ENCODE peak calls at places on chromosomes 4 and X, in eight cellular contexts. C is lower lobe of right lung, N is psoas muscle, W is GM23248, Z is aorta, R is transverse colon, X is pancreas, L is fibroblast of lung. A is an unnamed sample.

GRCh38 chr4:59553063-59553738 is 1646.9 kb upstream of the ADGRL3 start:
- DNase-seq in N (no peak), L (peak), Z (no peak), X (no peak), R (no peak), W (peak), C (no peak), A (no peak)

GRCh38 chr4:145670422-145670821 is 9.5 kb upstream of the C4orf51 start:
- DNase-seq in W (no peak), Z (no peak), N (no peak), C (no peak), L (no peak), R (no peak), X (no peak), A (no peak)

GRCh38 chr4:1201851-1202525 is 29.6 kb upstream of the SPON2 start:
- DNase-seq in R (peak), Z (peak), W (peak), C (peak), X (peak), L (peak), N (peak), A (no peak)

GRCh38 chrX:107562482-107562881 is 65.8 kb upstream of the PRPS1 start:
- DNase-seq in N (no peak), R (no peak), X (no peak), Z (no peak), L (peak), C (no peak), W (peak), A (no peak)

GRCh38 chrX:70444326-70445196 is at the start of gene DLG3:
- DNase-seq in N (no peak), C (no peak), R (no peak), Z (no peak), W (peak), X (no peak), L (peak), A (peak)

GRCh38 chr4:174996079-174996478 is 77.9 kb downstream of the ADAM29 start:
- DNase-seq in Z (no peak), R (no peak), C (no peak), W (no peak), L (no peak), X (no peak), N (no peak), A (no peak)

GRCh38 chrX:8204169-8204935 is 33.3 kb upstream of the VCX2 start:
- DNase-seq in R (no peak), X (no peak), N (no peak), L (no peak), W (no peak), Z (no peak), C (no peak), A (no peak)

GRCh38 chr4:71209161-71209560 is 129.7 kb upstream of the SLC4A4 start:
- DNase-seq in R (no peak), N (no peak), Z (no peak), W (peak), X (no peak), L (peak), C (no peak), A (no peak)

GRCh38 chrX:41863343-41864203 is 59.8 kb downstream of the CASK start:
- DNase-seq in N (no peak), W (no peak), Z (no peak), X (no peak), L (no peak), R (no peak), C (no peak), A (no peak)

GRCh38 chr4:76434901-76435688 is at the start of gene SHROOM3:
- DNase-seq in C (no peak), N (no peak), W (peak), Z (no peak), X (no peak), R (no peak), L (peak), A (no peak)

GRCh38 chrX:49155243-49155899 is 7.2 kb upstream of the MAGIX start:
- DNase-seq in X (peak), W (peak), L (peak), R (peak), N (no peak), Z (no peak), C (no peak), A (peak)

GRCh38 chrX:120015145-120016067 is 62.1 kb downstream of the RHOXF2B start:
- DNase-seq in Z (no peak), N (no peak), W (peak), X (peak), R (no peak), L (no peak), C (peak), A (no peak)

GRCh38 chr4:150782921-150783320 is 201.0 kb downstream of the MAB21L2 start:
- DNase-seq in N (no peak), C (no peak), R (no peak), L (peak), Z (no peak), W (no peak), X (no peak), A (no peak)
- H3K27ac ChIP-seq in N (no peak), C (no peak), R (no peak), L (no peak), Z (no peak), W (no peak), X (no peak), A (no peak)

GRCh38 chr4:99649778-99650177 is 7.8 kb downstream of the C4orf54 start:
- DNase-seq in X (no peak), R (no peak), N (peak), C (no peak), W (no peak), L (no peak), Z (no peak), A (no peak)
- H3K27ac ChIP-seq in X (no peak), R (no peak), N (peak), C (no peak), W (no peak), L (no peak), Z (no peak), A (peak)

DNA sequence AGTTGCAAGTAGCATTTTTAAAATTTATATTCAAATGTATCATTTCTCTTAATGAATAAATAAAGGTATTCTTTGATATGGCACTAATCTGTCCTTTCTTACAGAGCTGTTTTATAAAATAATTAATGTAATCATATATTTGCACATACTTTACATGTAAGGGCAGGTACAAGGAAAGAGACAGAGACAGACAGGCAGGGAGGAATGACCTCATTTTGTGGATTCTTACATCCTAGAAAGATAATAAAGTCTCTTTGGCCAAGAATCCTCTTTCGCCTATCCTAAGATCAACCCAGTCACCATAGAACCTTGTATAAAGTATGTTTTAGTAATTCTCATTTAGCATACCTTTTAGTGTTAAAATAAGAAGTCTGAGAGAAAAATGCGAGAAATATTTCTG is 98.5 kb upstream of the CTSO start:
- DNase-seq in C (no peak), R (no peak), Z (no peak), L (no peak), W (no peak), X (no peak), N (no peak), A (no peak)
- H3K27ac ChIP-seq in C (no peak), R (no peak), Z (no peak), L (no peak), W (no peak), X (no peak), N (no peak), A (no peak)

GRCh38 chr4:13888112-13888511 is 260.6 kb upstream of the BOD1L1 start:
- DNase-seq in L (peak), Z (no peak), C (no peak), N (no peak), R (no peak), W (peak), X (no peak), A (no peak)
- H3K27ac ChIP-seq in L (peak), Z (no peak), C (no peak), N (no peak), R (no peak), W (peak), X (no peak), A (no peak)

GRCh38 chr4:154614306-154614705 is 1.9 kb upstream of the FGG start:
- DNase-seq in R (no peak), Z (no peak), C (no peak), L (no peak), N (no peak), X (no peak), W (no peak), A (no peak)

GRCh38 chr4:154612472-154613414 is at the start of gene FGG:
- DNase-seq in W (no peak), R (no peak), L (no peak), N (no peak), Z (no peak), C (no peak), X (no peak), A (no peak)

GRCh38 chr4:154616287-154616686 is 3.8 kb upstream of the FGG start:
- DNase-seq in C (no peak), N (no peak), R (no peak), W (no peak), Z (no peak), L (no peak), X (no peak), A (no peak)

GRCh38 chr4:154616731-154617130 is 4.3 kb upstream of the FGG start:
- DNase-seq in C (no peak), L (no peak), N (no peak), W (no peak), R (no peak), X (no peak), Z (no peak), A (no peak)

GRCh38 chr4:154615211-154615610 is 2.8 kb upstream of the FGG start:
- DNase-seq in W (no peak), C (no peak), Z (no peak), X (no peak), L (no peak), R (no peak), N (no peak), A (no peak)
- H3K27ac ChIP-seq in W (no peak), C (no peak), Z (no peak), X (no peak), L (no peak), R (no peak), N (no peak), A (no peak)

GRCh38 chr4:94063084-94063483 is 144.6 kb upstream of the SMARCAD1 start:
- DNase-seq in W (no peak), C (no peak), Z (no peak), X (no peak), R (no peak), L (no peak), N (no peak), A (no peak)
- H3K27ac ChIP-seq in W (no peak), C (no peak), Z (no peak), X (no peak), R (no peak), L (no peak), N (no peak), A (no peak)

GRCh38 chrX:89033723-89034122 is 286.7 kb downstream of the CPXCR1 start:
- DNase-seq in L (no peak), C (no peak), R (no peak), Z (no peak), N (no peak), W (no peak), X (no peak), A (no peak)

DNA sequence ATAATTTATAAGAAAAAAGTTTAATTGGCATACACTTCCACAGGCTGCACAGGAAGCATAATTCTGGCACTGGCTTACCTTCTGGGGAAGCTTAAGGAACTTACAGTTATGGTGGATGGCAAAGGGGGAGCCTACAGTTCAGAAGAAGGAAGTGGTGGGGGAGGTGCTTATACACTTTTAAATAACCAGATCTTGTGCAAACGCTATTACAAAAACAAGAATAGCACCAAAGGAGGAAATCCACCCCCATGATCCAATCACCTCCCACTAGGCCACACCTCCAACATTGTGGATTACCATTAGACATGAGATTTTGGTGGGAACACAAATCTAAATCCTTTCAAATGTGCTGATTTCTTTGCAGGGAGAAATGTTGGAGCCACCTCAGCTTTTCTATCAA is 287.7 kb downstream of the CPXCR1 start:
- DNase-seq in L (no peak), X (no peak), C (no peak), W (no peak), Z (no peak), N (no peak), R (no peak), A (no peak)
- H3K27ac ChIP-seq in L (no peak), X (no peak), C (no peak), W (no peak), Z (no peak), N (no peak), R (no peak), A (no peak)

GRCh38 chr4:95105112-95105511 is 347.4 kb downstream of the BMPR1B start:
- DNase-seq in Z (no peak), X (no peak), N (no peak), R (no peak), L (no peak), C (no peak), W (no peak), A (no peak)

GRCh38 chr4:95107004-95107403 is 349.2 kb downstream of the BMPR1B start:
- DNase-seq in R (no peak), L (peak), X (no peak), N (no peak), Z (no peak), W (peak), C (no peak), A (no peak)

GRCh38 chr4:95107635-95108034 is 349.9 kb downstream of the BMPR1B start:
- DNase-seq in L (peak), N (no peak), X (peak), Z (no peak), R (no peak), W (peak), C (no peak), A (no peak)

GRCh38 chr4:95105983-95106382 is 348.2 kb downstream of the BMPR1B start:
- DNase-seq in W (peak), L (no peak), X (no peak), N (no peak), R (no peak), Z (no peak), C (no peak), A (no peak)

GRCh38 chr4:95106408-95106928 is 348.7 kb downstream of the BMPR1B start:
- DNase-seq in X (no peak), W (peak), R (no peak), L (peak), C (no peak), N (no peak), Z (no peak), A (no peak)
- H3K27ac ChIP-seq in X (no peak), W (no peak), R (no peak), L (no peak), C (no peak), N (no peak), Z (no peak), A (no peak)